ENCODE peak calls at places on chromosomes 11 and 22, in four cellular contexts. One of them, this sample, is unnamed. For H3K36me3 and H3K27me3, the result is how much of the 10 kb centered on the place peaks cover.

GRCh38 chr22:36702832-36703210 is 731 bp downstream of the CACNG2 start:
- DNase-seq in IMR-90: no peak
- DNase-seq in spleen: no peak
- DNase-seq in endothelial cell of umbilical vein: no peak
- DNase-seq in this sample: peak

GRCh38 chr11:101458161-101458560 is 125.6 kb downstream of the TRPC6 start:
- DNase-seq in IMR-90: peak
- DNase-seq in spleen: no peak
- DNase-seq in endothelial cell of umbilical vein: no peak
- DNase-seq in this sample: no peak

GRCh38 chr11:76391039-76391438 is 9.9 kb downstream of the GVQW3 start:
- DNase-seq in spleen: no peak
- DNase-seq in IMR-90: no peak
- DNase-seq in endothelial cell of umbilical vein: no peak
- DNase-seq in this sample: no peak

GRCh38 chr11:81237139-81237538 is 1496.5 kb downstream of the FAM181B start:
- DNase-seq in spleen: no peak
- DNase-seq in endothelial cell of umbilical vein: peak
- DNase-seq in IMR-90: peak
- DNase-seq in this sample: peak

GRCh38 chr11:67321313-67321871 is 18.1 kb downstream of the SSH3 start:
- DNase-seq in IMR-90: no peak
- DNase-seq in endothelial cell of umbilical vein: no peak
- DNase-seq in spleen: no peak
- DNase-seq in this sample: no peak

GRCh38 chr11:130873766-130874165 is 42.5 kb downstream of the SNX19 start:
- DNase-seq in IMR-90: peak
- DNase-seq in endothelial cell of umbilical vein: peak
- DNase-seq in spleen: no peak
- DNase-seq in this sample: no peak

GRCh38 chr11:72534859-72535547 is 100.7 kb upstream of the CLPB start:
- DNase-seq in spleen: no peak
- DNase-seq in endothelial cell of umbilical vein: no peak
- DNase-seq in IMR-90: no peak
- DNase-seq in this sample: peak

GRCh38 chr22:50118557-50119168 is 28.9 kb downstream of the MOV10L1 start:
- DNase-seq in endothelial cell of umbilical vein: peak
- DNase-seq in spleen: no peak
- DNase-seq in IMR-90: peak
- DNase-seq in this sample: no peak

GRCh38 chr22:25120761-25121212 is 78.9 kb upstream of the CRYBB3 start:
- DNase-seq in IMR-90: no peak
- DNase-seq in spleen: no peak
- DNase-seq in endothelial cell of umbilical vein: peak
- DNase-seq in this sample: no peak

GRCh38 chr11:76701701-76702100 is 31.2 kb upstream of the LRRC32 start:
- DNase-seq in spleen: peak
- DNase-seq in IMR-90: peak
- DNase-seq in endothelial cell of umbilical vein: no peak
- DNase-seq in this sample: no peak

GRCh38 chr11:46625406-46625805 is 8.1 kb downstream of the ATG13 start:
- DNase-seq in spleen: no peak
- DNase-seq in IMR-90: no peak
- DNase-seq in endothelial cell of umbilical vein: no peak
- DNase-seq in this sample: no peak
- H3K36me3 ChIP-seq in spleen: under half
- H3K36me3 ChIP-seq in IMR-90: under half
- H3K36me3 ChIP-seq in endothelial cell of umbilical vein: under half
- H3K36me3 ChIP-seq in this sample: under half

GRCh38 chr22:46589871-46590271 is 30.3 kb upstream of the GRAMD4 start:
- DNase-seq in IMR-90: no peak
- DNase-seq in spleen: no peak
- DNase-seq in endothelial cell of umbilical vein: no peak
- DNase-seq in this sample: no peak
- H3K4me3 ChIP-seq in IMR-90: no peak
- H3K4me3 ChIP-seq in spleen: no peak
- H3K4me3 ChIP-seq in endothelial cell of umbilical vein: no peak
- H3K4me3 ChIP-seq in this sample: no peak

GRCh38 chr11:124740277-124740882 is 638 bp downstream of the NRGN start:
- DNase-seq in endothelial cell of umbilical vein: peak
- DNase-seq in spleen: peak
- DNase-seq in IMR-90: no peak
- DNase-seq in this sample: peak
- H3K27me3 ChIP-seq in endothelial cell of umbilical vein: under half
- H3K27me3 ChIP-seq in spleen: under half
- H3K27me3 ChIP-seq in IMR-90: under half
- H3K27me3 ChIP-seq in this sample: half or more

GRCh38 chr11:64296830-64297721 is 3.1 kb upstream of the CATSPERZ start:
- DNase-seq in IMR-90: no peak
- DNase-seq in spleen: no peak
- DNase-seq in endothelial cell of umbilical vein: no peak
- DNase-seq in this sample: peak

GRCh38 chr11:64298966-64299846 is 952 bp upstream of the CATSPERZ start:
- DNase-seq in IMR-90: no peak
- DNase-seq in endothelial cell of umbilical vein: peak
- DNase-seq in spleen: peak
- DNase-seq in this sample: peak

GRCh38 chr11:64303109-64304031 is 2.0 kb upstream of the ESRRA start:
- DNase-seq in IMR-90: no peak
- DNase-seq in spleen: no peak
- DNase-seq in endothelial cell of umbilical vein: no peak
- DNase-seq in this sample: no peak

GRCh38 chr11:64297722-64298358 is 2.3 kb upstream of the CATSPERZ start:
- DNase-seq in spleen: no peak
- DNase-seq in IMR-90: no peak
- DNase-seq in endothelial cell of umbilical vein: no peak
- DNase-seq in this sample: peak

GRCh38 chr11:64299847-64300648 is at the start of gene CATSPERZ:
- DNase-seq in spleen: no peak
- DNase-seq in endothelial cell of umbilical vein: no peak
- DNase-seq in IMR-90: no peak
- DNase-seq in this sample: peak
- H3K36me3 ChIP-seq in spleen: under half
- H3K36me3 ChIP-seq in endothelial cell of umbilical vein: under half
- H3K36me3 ChIP-seq in IMR-90: under half
- H3K36me3 ChIP-seq in this sample: under half

GRCh38 chr11:118658372-118659313 is 20.8 kb downstream of the TREH start:
- DNase-seq in IMR-90: no peak
- DNase-seq in endothelial cell of umbilical vein: peak
- DNase-seq in spleen: no peak
- DNase-seq in this sample: peak
- H3K4me3 ChIP-seq in IMR-90: no peak
- H3K4me3 ChIP-seq in endothelial cell of umbilical vein: no peak
- H3K4me3 ChIP-seq in spleen: no peak
- H3K4me3 ChIP-seq in this sample: no peak

DNA sequence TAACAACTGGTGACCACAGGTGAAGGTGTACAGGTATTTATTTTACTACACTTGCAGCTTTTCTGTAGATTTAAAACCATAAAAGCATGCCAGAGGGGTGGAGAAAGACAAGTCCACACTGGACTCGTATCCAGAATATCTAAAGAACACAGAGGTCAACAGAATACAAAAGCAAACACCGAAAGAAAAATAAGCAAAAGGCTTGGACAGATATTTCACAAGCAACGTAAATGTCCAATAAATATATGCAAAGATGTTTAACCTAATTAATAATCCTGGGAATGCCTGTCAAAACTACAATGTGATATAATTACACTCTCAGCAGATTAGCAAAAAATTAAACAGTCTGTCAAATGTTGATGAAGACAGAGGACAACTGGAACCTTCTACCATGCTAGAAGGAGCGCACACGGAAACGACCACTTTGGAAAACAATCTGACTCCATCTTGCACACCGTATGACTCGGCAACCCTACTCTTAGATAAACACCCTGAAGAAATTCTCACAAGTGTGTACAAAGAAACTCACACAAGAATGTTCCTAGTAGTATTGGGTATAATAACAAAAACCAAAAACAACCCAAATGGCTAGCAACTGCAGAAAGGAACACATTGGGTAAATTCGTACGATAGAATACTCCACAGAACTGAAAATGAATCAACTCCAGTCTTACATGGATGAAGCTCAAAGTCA is 27.2 kb downstream of the GNB1L start:
- DNase-seq in spleen: no peak
- DNase-seq in endothelial cell of umbilical vein: no peak
- DNase-seq in IMR-90: peak
- DNase-seq in this sample: no peak
- H3K27me3 ChIP-seq in spleen: under half
- H3K27me3 ChIP-seq in endothelial cell of umbilical vein: under half
- H3K27me3 ChIP-seq in IMR-90: under half
- H3K27me3 ChIP-seq in this sample: under half

DNA sequence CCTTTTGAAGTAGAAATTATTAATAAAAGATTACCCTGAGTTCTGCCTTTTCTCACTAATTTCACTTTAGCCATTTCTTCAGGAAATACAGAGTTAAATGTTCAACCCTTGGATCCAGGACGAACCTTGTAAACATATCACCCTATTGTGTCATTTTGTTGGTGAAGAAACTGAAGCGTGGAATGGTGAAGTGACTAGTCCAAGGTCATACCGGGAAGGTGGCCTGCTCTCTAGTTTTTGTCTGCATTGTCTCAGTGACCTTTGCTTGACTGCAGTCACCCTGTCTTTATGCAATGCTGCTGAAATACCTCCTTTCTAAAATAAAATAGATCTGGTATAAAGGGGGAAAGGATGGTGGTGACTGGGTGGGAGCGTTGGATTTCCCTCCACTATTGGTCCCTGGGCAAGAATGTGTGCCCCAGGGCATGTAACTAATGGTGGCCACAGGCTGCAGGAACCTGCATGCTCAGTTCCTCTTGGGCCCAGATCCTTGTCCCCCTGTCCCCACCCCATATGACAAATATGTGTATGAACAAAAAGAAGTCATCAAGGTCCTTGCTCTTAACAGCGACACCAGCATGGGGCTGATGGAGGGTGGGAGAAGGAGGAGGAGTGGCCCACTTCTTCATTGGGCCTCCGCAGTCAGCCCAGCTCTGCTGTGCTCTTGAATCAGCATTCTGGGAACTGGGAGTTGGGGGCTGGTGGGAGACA is 977 bp upstream of the SORL1-AS1 start:
- DNase-seq in spleen: no peak
- DNase-seq in IMR-90: no peak
- DNase-seq in endothelial cell of umbilical vein: no peak
- DNase-seq in this sample: no peak
- H3K36me3 ChIP-seq in spleen: under half
- H3K36me3 ChIP-seq in IMR-90: under half
- H3K36me3 ChIP-seq in endothelial cell of umbilical vein: under half
- H3K36me3 ChIP-seq in this sample: under half

GRCh38 chr22:19991645-19992451 is 24.8 kb downstream of the ARVCF start:
- DNase-seq in spleen: peak
- DNase-seq in endothelial cell of umbilical vein: no peak
- DNase-seq in IMR-90: no peak
- DNase-seq in this sample: no peak

GRCh38 chr22:19992481-19992911 is 24.1 kb downstream of the ARVCF start:
- DNase-seq in spleen: peak
- DNase-seq in IMR-90: no peak
- DNase-seq in endothelial cell of umbilical vein: no peak
- DNase-seq in this sample: no peak

GRCh38 chr22:19990188-19990587 is 26.4 kb downstream of the ARVCF start:
- DNase-seq in IMR-90: no peak
- DNase-seq in spleen: no peak
- DNase-seq in endothelial cell of umbilical vein: no peak
- DNase-seq in this sample: no peak

GRCh38 chr22:19990609-19991394 is 25.8 kb downstream of the ARVCF start:
- DNase-seq in IMR-90: no peak
- DNase-seq in endothelial cell of umbilical vein: no peak
- DNase-seq in spleen: no peak
- DNase-seq in this sample: no peak

DNA sequence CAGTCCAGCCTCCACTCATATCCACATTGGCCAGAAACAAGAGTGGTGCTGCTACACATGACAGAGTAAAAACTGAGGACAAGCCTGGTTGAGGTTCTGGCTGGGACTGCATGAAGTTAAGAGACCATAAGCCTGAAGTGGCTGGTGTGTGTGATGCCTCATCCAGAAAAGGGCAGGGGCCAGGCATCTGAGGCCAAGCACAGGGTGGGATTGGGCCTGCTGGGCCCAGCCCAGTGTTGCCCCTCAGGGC is 25.3 kb downstream of the ARVCF start:
- DNase-seq in endothelial cell of umbilical vein: no peak
- DNase-seq in IMR-90: no peak
- DNase-seq in spleen: no peak
- DNase-seq in this sample: no peak
- H3K4me3 ChIP-seq in endothelial cell of umbilical vein: no peak
- H3K4me3 ChIP-seq in IMR-90: no peak
- H3K4me3 ChIP-seq in spleen: no peak
- H3K4me3 ChIP-seq in this sample: no peak

DNA sequence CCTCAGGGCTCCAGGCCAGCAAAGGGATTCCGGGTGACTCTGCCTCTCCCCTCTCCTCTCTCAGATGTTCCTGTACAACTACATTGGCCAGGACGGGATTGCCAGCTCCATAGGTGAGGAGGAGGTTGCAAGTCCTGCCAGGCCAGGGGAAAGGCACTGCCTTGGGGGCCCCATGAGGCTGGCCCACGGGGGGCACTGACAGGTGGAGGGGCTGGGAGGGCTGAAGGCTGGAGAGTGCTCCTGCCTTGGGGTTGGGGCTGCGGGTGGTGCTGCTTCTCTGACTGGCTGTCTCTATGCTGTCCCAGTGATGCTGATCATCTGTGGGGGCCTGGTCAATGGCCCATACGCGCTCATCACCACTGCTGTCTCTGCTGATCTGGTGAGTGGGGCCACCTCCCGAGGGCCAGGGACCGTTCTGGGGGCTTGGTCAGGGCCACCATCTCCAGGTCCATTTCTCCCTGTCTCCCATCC is 21.7 kb downstream of the SLC37A2 start:
- DNase-seq in IMR-90: no peak
- DNase-seq in spleen: peak
- DNase-seq in endothelial cell of umbilical vein: no peak
- DNase-seq in this sample: peak
- H3K27me3 ChIP-seq in IMR-90: under half
- H3K27me3 ChIP-seq in spleen: under half
- H3K27me3 ChIP-seq in endothelial cell of umbilical vein: under half
- H3K27me3 ChIP-seq in this sample: under half